ENCODE peak calls at places on chromosome 19, in ten cellular contexts. G, S, I, F, W, T, K, C, V and R are unnamed samples.

GRCh38 chr19:24033962-24034342 is 53.0 kb upstream of the ZNF254 start:
- DNase-seq in S (peak; percentile 71), K (peak; percentile 39), G (peak; percentile 20), V (no peak), T (peak; percentile 21), I (peak; percentile 79), F (peak; percentile 68), C (peak; percentile 50), W (no peak), R (peak; percentile 66)

GRCh38 chr19:16067205-16067938 is 8.9 kb upstream of the TPM4 start:
- DNase-seq in I (peak; percentile 85), G (no peak), F (peak; percentile 94), T (peak; percentile 82), S (peak; percentile 94), K (no peak), V (peak; percentile 54), C (peak; percentile 79), W (no peak), R (peak; percentile 56)

GRCh38 chr19:23071087-23071511 is 45.7 kb upstream of the ZNF730 start:
- DNase-seq in C (peak; percentile 20), T (no peak), F (peak; percentile 35), V (no peak), S (peak; percentile 36), K (peak; percentile 46), G (no peak), I (peak; percentile 21), W (no peak), R (peak; percentile 67)

GRCh38 chr19:7177926-7178325 is 108.4 kb downstream of the ZNF557 start:
- DNase-seq in K (no peak), I (no peak), V (no peak), C (no peak), T (no peak), S (peak; percentile 80), F (peak; percentile 52), W (peak; percentile 46), G (no peak), R (peak; percentile 51)

GRCh38 chr19:23439623-23440022 is 44.4 kb upstream of the ZNF91 start:
- DNase-seq in S (no peak), V (no peak), G (no peak), W (no peak), I (no peak), K (no peak), T (no peak), F (no peak), C (no peak), R (no peak)

GRCh38 chr19:58559275-58560006 is 1.0 kb upstream of the UBE2M start:
- DNase-seq in K (peak; percentile 90), S (peak; percentile 92), C (peak; percentile 94), F (peak; percentile 95), W (peak; percentile 67), V (peak; percentile 90), I (peak; percentile 94), T (peak; percentile 77), G (peak; percentile 82), R (peak; percentile 91)

GRCh38 chr19:4388171-4389063 is 11.9 kb downstream of the SH3GL1 start:
- DNase-seq in F (no peak), G (no peak), T (no peak), C (no peak), W (no peak), K (no peak), S (no peak), V (no peak), I (no peak), R (no peak)

GRCh38 chr19:28700176-28700575 is 512.8 kb downstream of the UQCRFS1 start:
- DNase-seq in I (peak; percentile 29), W (no peak), G (no peak), V (no peak), F (peak; percentile 18), S (no peak), K (no peak), C (no peak), T (no peak), R (no peak)

GRCh38 chr19:29677001-29677781 is 11.9 kb downstream of the PLEKHF1 start:
- DNase-seq in V (no peak), G (no peak), C (no peak), I (no peak), K (peak; percentile 19), W (no peak), S (no peak), F (no peak), T (no peak), R (no peak)

GRCh38 chr19:42066075-42066754 is 3.8 kb downstream of the GRIK5 start:
- DNase-seq in T (no peak), C (no peak), F (peak; percentile 24), W (no peak), V (no peak), S (peak; percentile 26), K (peak; percentile 77), G (no peak), I (peak; percentile 37), R (peak; percentile 6)

GRCh38 chr19:23283925-23284324 is 33.7 kb upstream of the ZNF724 start:
- DNase-seq in C (peak; percentile 53), F (peak; percentile 27), K (peak; percentile 71), W (peak; percentile 2), V (peak; percentile 18), G (peak; percentile 47), I (peak; percentile 65), T (no peak), S (peak; percentile 10), R (peak; percentile 31)

GRCh38 chr19:58034476-58034790 is 608 bp downstream of the ZSCAN1 start:
- DNase-seq in K (peak; percentile 47), S (no peak), V (no peak), C (no peak), W (no peak), I (no peak), T (no peak), G (no peak), F (no peak), R (no peak)

DNA sequence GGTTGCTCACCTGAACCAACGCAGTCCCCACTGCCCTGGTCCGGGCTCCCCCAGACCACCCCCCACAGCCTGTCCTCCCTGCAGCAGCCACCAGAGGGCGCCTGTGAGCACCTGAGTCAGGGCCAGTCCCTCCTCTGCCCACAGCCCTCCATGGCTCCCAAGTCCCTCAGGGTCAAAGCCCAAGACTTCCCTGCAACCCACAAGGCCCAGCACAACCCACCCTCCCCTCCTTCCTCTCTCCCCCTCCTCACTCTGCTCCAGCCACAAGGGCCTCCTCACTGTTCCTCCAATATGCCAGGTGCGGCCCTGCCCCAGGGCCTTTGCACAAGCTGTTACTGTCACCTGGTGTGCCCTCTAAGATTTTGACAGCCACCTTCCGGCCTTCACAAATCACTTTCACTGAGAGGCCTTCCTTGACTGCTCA is 10.9 kb downstream of the GNA15 start:
- DNase-seq in G (peak; percentile 63), S (no peak), T (no peak), I (no peak), F (no peak), V (no peak), C (peak; percentile 43), K (peak; percentile 59), W (no peak), R (no peak)
- TF ChIP-seq CTCF in G (peak; percentile 69), S (peak; percentile 57), T (peak; percentile 69), I (peak; percentile 79), F (peak; percentile 79), V (no peak), C (peak; percentile 65), K (peak; percentile 82), W (peak; percentile 79), R (peak; percentile 70)

GRCh38 chr19:46076951-46077814 is 36.4 kb upstream of the IGFL4 start:
- DNase-seq in S (peak; percentile 75), W (peak; percentile 45), I (peak; percentile 92), C (peak; percentile 68), V (peak; percentile 82), K (peak; percentile 78), G (peak; percentile 82), F (peak; percentile 88), T (peak; percentile 56), R (peak; percentile 91)
- TF ChIP-seq CTCF in S (peak; percentile 100), W (peak; percentile 99), I (peak; percentile 100), C (peak; percentile 74), V (peak; percentile 100), K (peak; percentile 73), G (peak; percentile 100), F (peak; percentile 100), T (peak; percentile 100), R (peak; percentile 100)

GRCh38 chr19:17424743-17425365 is 5.0 kb downstream of the MVB12A start:
- DNase-seq in V (no peak), I (peak; percentile 62), S (peak; percentile 36), F (peak; percentile 71), G (peak; percentile 76), K (peak; percentile 89), W (no peak), T (no peak), C (peak; percentile 26), R (no peak)
- TF ChIP-seq CTCF in V (peak; percentile 57), I (peak; percentile 76), S (peak; percentile 24), F (peak; percentile 62), G (peak; percentile 59), K (peak; percentile 19), W (peak; percentile 73), T (peak; percentile 58), C (no peak), R (peak; percentile 43)

GRCh38 chr19:11261431-11261901 is 858 bp downstream of the DOCK6 start:
- DNase-seq in F (no peak), C (no peak), I (no peak), T (no peak), K (peak; percentile 83), G (no peak), V (no peak), S (no peak), W (no peak), R (no peak)

GRCh38 chr19:11264452-11265176 is 2.3 kb upstream of the DOCK6 start:
- DNase-seq in T (no peak), G (no peak), I (no peak), S (no peak), F (no peak), C (peak; percentile 92), V (no peak), K (no peak), W (no peak), R (no peak)

GRCh38 chr19:11260996-11261395 is 1.3 kb downstream of the DOCK6 start:
- DNase-seq in T (no peak), I (no peak), F (no peak), W (no peak), V (no peak), S (no peak), G (no peak), C (no peak), K (no peak), R (no peak)

GRCh38 chr19:11263726-11264125 is 1.4 kb upstream of the DOCK6 start:
- DNase-seq in K (no peak), G (no peak), S (no peak), C (no peak), W (no peak), T (no peak), V (no peak), I (no peak), F (no peak), R (no peak)

DNA sequence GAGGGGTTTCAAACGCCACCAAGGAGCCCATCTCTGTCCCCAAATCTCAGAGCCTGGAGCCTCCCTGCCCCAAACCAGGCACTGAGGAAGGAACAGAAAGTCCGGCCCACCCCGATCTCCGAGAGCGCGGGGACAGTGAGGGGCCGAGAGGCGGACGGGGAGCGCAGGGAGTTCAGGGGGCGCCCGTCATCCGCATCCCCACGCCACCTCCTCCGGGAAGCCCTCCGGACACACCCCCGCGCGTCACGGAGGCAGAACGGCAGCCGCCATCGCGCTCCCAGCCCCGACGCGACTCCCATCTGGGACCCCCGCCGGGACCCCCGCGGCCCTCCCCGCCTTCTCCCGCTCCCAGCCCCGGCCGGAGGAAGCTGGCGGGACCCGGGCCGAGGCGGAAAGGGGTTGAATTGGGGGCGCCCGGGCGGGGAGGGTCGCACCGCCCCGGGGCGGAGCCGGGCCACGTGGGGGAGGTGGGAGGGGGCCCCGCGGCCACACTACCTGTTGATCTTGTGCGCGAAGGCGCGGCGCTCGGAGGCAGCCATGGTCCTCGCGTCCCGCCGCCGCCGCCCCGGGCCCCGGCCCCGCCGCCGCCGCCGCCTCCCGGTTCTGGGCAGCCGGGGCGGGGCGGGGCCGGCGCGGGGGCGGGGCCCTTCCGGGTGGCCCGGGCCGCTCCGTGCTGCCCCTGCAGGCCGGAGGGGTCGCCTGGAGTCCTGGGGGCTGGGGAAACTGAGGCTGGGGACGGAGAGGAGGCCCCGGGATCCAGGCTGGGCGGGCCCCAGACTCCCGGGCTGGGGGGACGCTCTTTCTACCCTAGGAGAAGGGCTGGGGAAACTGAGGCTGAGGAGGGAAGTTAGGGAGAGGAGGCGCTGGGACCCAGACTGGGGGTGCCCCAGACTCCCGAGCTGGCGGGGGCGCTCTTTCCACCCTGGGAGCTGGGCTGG is at the start of gene DOCK6:
- DNase-seq in I (no peak), V (no peak), G (peak; percentile 38), W (no peak), T (no peak), K (peak; percentile 81), S (no peak), C (peak; percentile 58), F (no peak), R (peak; percentile 61)
- TF ChIP-seq CTCF in I (peak; percentile 37), V (peak; percentile 77), G (peak; percentile 54), W (peak; percentile 39), T (peak; percentile 46), K (peak; percentile 30), S (peak; percentile 38), C (peak; percentile 22), F (peak; percentile 41), R (peak; percentile 21)